ENCODE peak calls at places on chromosomes 2 and 18, in seven cellular contexts. I, F, T, O, G, U and E are unnamed samples. For H3K36me3, the result is how much of the 10 kb centered on the place peaks cover.

GRCh38 chr18:78632111-78632541 is 347.5 kb upstream of the SALL3 start:
- DNase-seq in I (no peak), U (peak), G (no peak), F (no peak), T (no peak), O (peak), E (peak)

GRCh38 chr2:48345176-48345575 is 184.8 kb upstream of the STON1 start:
- DNase-seq in U (no peak), G (no peak), T (no peak), I (no peak), O (no peak), F (no peak), E (no peak)

GRCh38 chr2:16394072-16394985 is 271.3 kb downstream of the CYRIA start:
- DNase-seq in F (no peak), G (no peak), U (no peak), O (no peak), T (peak), I (no peak), E (no peak)

GRCh38 chr2:236464140-236464539 is 105.5 kb upstream of the ACKR3 start:
- DNase-seq in U (no peak), I (no peak), O (no peak), T (no peak), G (no peak), F (no peak), E (no peak)

GRCh38 chr18:54740146-54740844 is 88.0 kb upstream of the RAB27B start:
- DNase-seq in I (no peak), T (no peak), F (no peak), G (no peak), U (peak), O (peak), E (peak)

GRCh38 chr18:37421349-37422080 is 144.1 kb downstream of the CELF4 start:
- DNase-seq in U (no peak), I (no peak), O (no peak), G (no peak), F (no peak), T (no peak), E (peak)

GRCh38 chr2:181430406-181431199 is 26.6 kb upstream of the ITGA4 start:
- DNase-seq in I (no peak), O (peak), F (no peak), U (peak), T (peak), G (no peak), E (peak)

GRCh38 chr18:13710460-13710859 is 15.9 kb downstream of the FAM210A start:
- DNase-seq in O (peak), T (no peak), G (no peak), F (no peak), I (no peak), U (peak), E (peak)

GRCh38 chr18:59139291-59139614 is 431 bp upstream of the SEC11C start:
- DNase-seq in G (peak), U (peak), O (peak), I (peak), F (peak), T (peak), E (no peak)

GRCh38 chr18:35852786-35853185 is 119.7 kb upstream of the RMP24 start:
- DNase-seq in U (peak), T (no peak), O (no peak), F (no peak), G (no peak), I (no peak), E (peak)

GRCh38 chr2:240851078-240851861 is 17.4 kb upstream of the AGXT start:
- DNase-seq in F (peak), O (peak), I (peak), T (peak), U (peak), G (peak), E (peak)

GRCh38 chr2:167353605-167354280 is 465.5 kb downstream of the XIRP2 start:
- DNase-seq in F (no peak), G (no peak), T (no peak), I (no peak), O (no peak), U (no peak), E (peak)

GRCh38 chr18:21896732-21897336 is 156.2 kb downstream of the MIB1 start:
- DNase-seq in T (no peak), F (peak), G (no peak), O (no peak), I (no peak), U (no peak), E (no peak)

GRCh38 chr2:203451686-203452085 is 83.4 kb downstream of the RAPH1 start:
- DNase-seq in T (no peak), F (no peak), O (peak), I (no peak), U (no peak), G (no peak), E (no peak)

GRCh38 chr2:216932113-216932512 is 72.2 kb upstream of the TNP1 start:
- DNase-seq in I (no peak), O (no peak), T (no peak), F (no peak), G (no peak), U (no peak), E (peak)

GRCh38 chr2:226066391-226066790 is 666.9 kb downstream of the NYAP2 start:
- DNase-seq in I (no peak), O (no peak), U (no peak), G (no peak), F (no peak), T (no peak), E (no peak)
- H3K4me3 ChIP-seq in I (no peak), O (no peak), U (no peak), G (no peak), F (no peak), T (no peak), E (no peak)

DNA sequence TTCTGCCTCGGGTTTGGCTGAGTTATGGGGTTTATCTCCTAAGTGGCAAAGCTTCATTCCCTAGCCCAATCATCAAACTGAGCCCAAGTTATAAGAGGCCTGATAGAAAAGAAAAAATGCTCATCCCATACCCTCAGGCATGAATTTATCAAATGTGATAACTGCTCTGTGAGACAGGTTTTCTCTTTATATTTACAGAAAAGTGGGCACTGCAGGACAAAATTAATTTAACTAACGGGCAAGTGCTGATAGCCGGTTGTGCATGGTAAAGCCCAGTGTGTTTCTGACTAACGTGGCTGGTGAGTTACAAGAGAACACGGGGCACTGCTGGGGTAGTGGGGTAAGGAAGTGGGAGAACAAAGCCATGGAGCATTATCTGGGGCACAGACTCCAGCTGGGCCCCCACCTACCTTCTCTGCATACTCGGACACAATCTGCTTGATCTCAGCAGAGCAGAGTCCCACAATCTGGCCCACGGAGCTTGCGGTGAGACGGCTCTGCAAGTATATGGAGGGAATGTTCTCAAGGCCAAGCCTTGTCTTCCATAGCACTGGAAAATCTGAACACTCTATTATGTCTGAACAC is 40.3 kb downstream of the CCDC93 start:
- DNase-seq in G (no peak), O (no peak), I (no peak), T (no peak), F (no peak), U (no peak), E (no peak)
- H3K36me3 ChIP-seq in G (under half), O (under half), I (under half), T (under half), F (half or more), U (under half), E (under half)

DNA sequence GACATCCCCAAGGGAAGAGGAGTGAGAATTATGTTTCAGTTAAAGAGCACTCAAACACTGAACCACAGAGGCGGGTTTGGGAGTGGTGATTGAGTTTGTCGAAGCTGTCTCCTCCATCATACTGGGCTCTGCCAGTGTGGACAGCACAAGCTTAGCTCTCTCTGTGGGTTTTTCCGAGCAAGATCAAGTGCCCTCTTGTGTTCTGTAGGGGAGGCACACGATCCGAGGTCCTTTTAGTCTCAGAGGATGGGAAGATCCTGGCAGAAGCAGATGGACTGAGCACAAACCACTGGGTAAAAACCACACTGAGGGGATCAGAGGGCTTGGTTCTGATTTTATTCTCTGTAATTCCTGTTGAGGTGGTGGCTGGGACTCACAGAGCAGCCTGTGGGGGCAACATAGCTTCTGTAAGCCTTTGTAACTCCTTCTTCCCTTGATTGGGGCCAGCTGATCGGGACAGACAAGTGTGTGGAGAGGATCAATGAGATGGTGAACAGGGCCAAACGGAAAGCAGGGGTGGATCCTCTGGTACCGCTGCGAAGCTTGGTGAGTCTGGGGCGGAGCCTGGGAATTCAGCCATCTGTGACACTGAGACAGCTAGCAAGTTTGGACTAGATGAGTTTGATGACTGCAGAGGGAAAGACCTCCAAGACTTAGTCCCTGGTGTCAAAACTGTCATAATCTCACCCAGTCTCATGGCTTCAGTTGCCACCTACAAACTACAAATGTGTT is 2.0 kb downstream of the NAGK start:
- DNase-seq in G (no peak), T (peak), U (peak), I (peak), O (peak), F (no peak), E (peak)
- TF ChIP-seq CTCF in G (no peak), T (no peak), U (peak), I (peak), O (peak), F (peak), E (peak)

GRCh38 chr2:6866239-6866745 is 585 bp upstream of the CMPK2 start:
- DNase-seq in U (peak), F (no peak), G (no peak), O (peak), I (no peak), T (peak), E (peak)

GRCh38 chr2:6865346-6866238 is at the start of gene CMPK2:
- DNase-seq in F (peak), G (peak), I (no peak), T (peak), U (peak), O (peak), E (no peak)

GRCh38 chr2:6864251-6864758 is 1.4 kb downstream of the CMPK2 start:
- DNase-seq in I (no peak), F (no peak), U (no peak), O (no peak), G (no peak), T (no peak), E (no peak)

GRCh38 chr2:6864938-6865345 is 765 bp downstream of the CMPK2 start:
- DNase-seq in F (peak), G (peak), I (no peak), T (peak), U (no peak), O (no peak), E (no peak)

DNA sequence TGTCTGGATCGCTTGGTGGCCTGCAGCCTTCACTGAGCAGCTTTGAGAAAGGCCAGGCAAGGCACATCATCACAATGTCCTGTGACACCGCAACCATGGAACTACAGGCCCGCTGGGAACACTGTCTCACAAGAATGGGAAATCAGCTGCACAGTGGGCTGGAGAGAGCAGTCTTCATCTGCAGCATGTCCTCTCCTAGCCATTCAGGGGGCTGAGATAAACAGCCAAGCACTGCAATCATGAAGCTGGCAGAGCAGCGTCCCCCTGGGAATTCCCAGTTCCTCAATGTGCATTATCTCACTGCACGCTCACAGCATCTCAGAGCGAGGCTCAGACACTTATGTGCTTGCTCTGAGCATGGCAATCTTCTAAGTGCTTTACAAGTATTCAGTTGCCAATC is 1.9 kb downstream of the CMPK2 start:
- DNase-seq in T (peak), F (peak), U (no peak), O (no peak), I (no peak), G (peak), E (no peak)
- H3K4me3 ChIP-seq in T (no peak), F (peak), U (no peak), O (no peak), I (no peak), G (no peak), E (no peak)

GRCh38 chr18:26039203-26039602 is 51.2 kb downstream of the SS18 start:
- DNase-seq in G (no peak), I (no peak), O (no peak), T (no peak), F (no peak), U (no peak), E (no peak)

GRCh38 chr18:26036635-26037034 is 53.8 kb downstream of the SS18 start:
- DNase-seq in F (no peak), G (no peak), O (no peak), T (no peak), U (no peak), I (no peak), E (no peak)

GRCh38 chr18:26040051-26040656 is 50.3 kb downstream of the SS18 start:
- DNase-seq in G (no peak), T (no peak), U (no peak), O (no peak), I (no peak), F (no peak), E (peak)

GRCh38 chr18:26034850-26035497 is 55.4 kb downstream of the SS18 start:
- DNase-seq in O (no peak), T (no peak), F (no peak), G (no peak), I (no peak), U (no peak), E (no peak)
- H3K36me3 ChIP-seq in O (under half), T (under half), F (half or more), G (under half), I (half or more), U (under half), E (under half)

GRCh38 chr2:176935543-176936102 is 277.0 kb upstream of the HNRNPA3 start:
- DNase-seq in U (no peak), O (no peak), T (no peak), F (no peak), I (no peak), G (no peak), E (no peak)
- TF ChIP-seq CTCF in U (no peak), O (no peak), T (no peak), F (no peak), I (no peak), G (no peak), E (no peak)

GRCh38 chr2:10126627-10127026 is 4.1 kb downstream of the RRM2 start:
- DNase-seq in U (peak), T (peak), G (no peak), I (peak), F (no peak), O (peak), E (no peak)

GRCh38 chr2:10123281-10123680 is 742 bp downstream of the RRM2 start:
- DNase-seq in T (no peak), O (no peak), G (no peak), I (no peak), U (no peak), F (no peak), E (no peak)

GRCh38 chr2:10125842-10126596 is 3.5 kb downstream of the RRM2 start:
- DNase-seq in F (no peak), G (no peak), T (no peak), I (no peak), O (no peak), U (no peak), E (no peak)

GRCh38 chr2:10122500-10123280 is at the start of gene RRM2:
- DNase-seq in U (peak), G (peak), I (peak), F (peak), T (peak), O (peak), E (peak)

GRCh38 chr2:10124538-10125045 is 2.1 kb downstream of the RRM2 start:
- DNase-seq in G (no peak), I (peak), U (peak), T (peak), O (peak), F (no peak), E (peak)
- H3K4me3 ChIP-seq in G (no peak), I (peak), U (peak), T (no peak), O (no peak), F (no peak), E (no peak)

GRCh38 chr2:134440336-134440909 is 186.6 kb downstream of the MGAT5 start:
- DNase-seq in F (no peak), T (peak), O (no peak), U (no peak), I (no peak), G (no peak), E (no peak)
- H3K36me3 ChIP-seq in F (half or more), T (under half), O (half or more), U (under half), I (under half), G (under half), E (under half)

GRCh38 chr2:71120195-71120594 is 9.8 kb downstream of the MCEE start:
- DNase-seq in T (no peak), F (no peak), G (peak), U (no peak), I (no peak), O (no peak), E (no peak)
- TF ChIP-seq CTCF in T (no peak), F (no peak), G (no peak), U (no peak), I (no peak), O (no peak), E (no peak)

GRCh38 chr2:64922482-64923384 is 66.5 kb upstream of the SLC1A4 start:
- DNase-seq in I (no peak), G (no peak), F (no peak), T (peak), O (no peak), U (no peak), E (no peak)

GRCh38 chr2:64918220-64918886 is 70.8 kb upstream of the SLC1A4 start:
- DNase-seq in U (no peak), G (no peak), T (no peak), I (no peak), O (no peak), F (no peak), E (no peak)

GRCh38 chr2:64924178-64924934 is 64.8 kb upstream of the SLC1A4 start:
- DNase-seq in O (no peak), G (no peak), T (no peak), I (no peak), U (no peak), F (no peak), E (no peak)

GRCh38 chr2:64919261-64919660 is 69.9 kb upstream of the SLC1A4 start:
- DNase-seq in G (no peak), U (no peak), T (no peak), O (no peak), F (no peak), I (no peak), E (no peak)

GRCh38 chr2:64923385-64923710 is 65.9 kb upstream of the SLC1A4 start:
- DNase-seq in O (no peak), I (no peak), U (no peak), F (no peak), G (no peak), T (no peak), E (no peak)
- H3K4me3 ChIP-seq in O (no peak), I (no peak), U (no peak), F (no peak), G (no peak), T (no peak), E (no peak)